ENCODE peak calls at places on chromosome 11, in five cellular contexts. M is tibial nerve, E is psoas muscle, B is IMR-90, H is thyroid gland. V is an unnamed sample.

GRCh38 chr11:116641561-116642045 is 131.2 kb downstream of the BUD13 start:
- DNase-seq in M (no peak), E (peak; percentile 22), B (no peak), H (peak; percentile 56), V (no peak)

GRCh38 chr11:36265793-36266628 is 23.2 kb downstream of the COMMD9 start:
- DNase-seq in M (no peak), E (peak; percentile 42), B (peak; percentile 42), H (peak; percentile 61), V (no peak)

GRCh38 chr11:35126000-35126878 is 12.7 kb upstream of the CD44 start:
- DNase-seq in M (no peak), E (no peak), B (no peak), H (no peak), V (no peak)

GRCh38 chr11:64298966-64299846 is 952 bp upstream of the CATSPERZ start:
- DNase-seq in M (peak; percentile 51), E (peak; percentile 73), B (no peak), H (peak; percentile 83), V (no peak)

GRCh38 chr11:72220696-72221363 is 3.7 kb upstream of the INPPL1 start:
- DNase-seq in M (no peak), E (no peak), B (no peak), H (no peak), V (no peak)

GRCh38 chr11:125070699-125071254 is 7.7 kb downstream of the SLC37A2 start:
- DNase-seq in M (peak; percentile 54), E (peak; percentile 69), B (peak; percentile 64), H (peak; percentile 32), V (no peak)

GRCh38 chr11:44609028-44609782 is 43.7 kb downstream of the CD82 start:
- DNase-seq in M (no peak), E (no peak), B (no peak), H (no peak), V (peak; percentile 7)

GRCh38 chr11:131248588-131248987 is 121.8 kb upstream of the NTM start:
- DNase-seq in M (no peak), E (no peak), B (no peak), H (no peak), V (no peak)

GRCh38 chr11:115944596-115944995 is 440.4 kb upstream of the CADM1 start:
- DNase-seq in M (no peak), E (no peak), B (no peak), H (no peak), V (no peak)

GRCh38 chr11:8384199-8384821 is 120.6 kb upstream of the LMO1 start:
- DNase-seq in M (no peak), E (peak; percentile 39), B (no peak), H (peak; percentile 96), V (no peak)

GRCh38 chr11:125431481-125431880 is 64.6 kb downstream of the FEZ1 start:
- DNase-seq in M (no peak), E (no peak), B (no peak), H (no peak), V (no peak)

GRCh38 chr11:44992181-44992582 is 41.5 kb upstream of the TP53I11 start:
- DNase-seq in M (no peak), E (no peak), B (no peak), H (no peak), V (no peak)

GRCh38 chr11:99419991-99420390 is 399.2 kb downstream of the CNTN5 start:
- DNase-seq in M (no peak), E (no peak), B (no peak), H (no peak), V (no peak)

GRCh38 chr11:99423435-99423983 is 402.8 kb downstream of the CNTN5 start:
- DNase-seq in M (no peak), E (no peak), B (no peak), H (no peak), V (no peak)

GRCh38 chr11:99424313-99425084 is 403.8 kb downstream of the CNTN5 start:
- DNase-seq in M (no peak), E (peak; percentile 56), B (no peak), H (no peak), V (no peak)

GRCh38 chr11:99422581-99423434 is 402.1 kb downstream of the CNTN5 start:
- DNase-seq in M (no peak), E (no peak), B (peak; percentile 1), H (no peak), V (no peak)

DNA sequence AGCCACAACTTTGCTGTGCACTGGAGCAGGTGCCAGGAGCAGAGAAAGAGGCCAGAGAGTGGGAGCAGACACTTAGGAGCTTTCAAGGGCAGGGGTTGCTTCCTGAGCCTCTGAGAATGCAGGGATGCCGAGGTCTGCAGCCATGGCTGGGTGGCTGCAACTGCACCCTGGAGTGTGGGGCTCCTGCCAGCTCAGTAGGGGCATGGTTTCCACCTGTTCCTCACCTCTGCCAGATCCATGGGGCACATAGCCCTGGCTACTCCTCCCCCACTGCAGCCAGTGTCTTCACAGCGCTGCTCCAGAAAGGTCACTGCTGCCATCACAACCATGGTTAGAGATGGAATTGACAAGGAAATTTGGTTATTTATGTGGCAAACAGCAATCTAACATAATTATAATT is 404.8 kb downstream of the CNTN5 start:
- DNase-seq in M (no peak), E (peak; percentile 12), B (no peak), H (no peak), V (no peak)
- H3K9me3 ChIP-seq in M (no peaks in the 10 kb centered on the region), E (no peaks in the 10 kb centered on the region), B (no peaks in the 10 kb centered on the region), H (no peaks in the 10 kb centered on the region), V (no peaks in the 10 kb centered on the region)

DNA sequence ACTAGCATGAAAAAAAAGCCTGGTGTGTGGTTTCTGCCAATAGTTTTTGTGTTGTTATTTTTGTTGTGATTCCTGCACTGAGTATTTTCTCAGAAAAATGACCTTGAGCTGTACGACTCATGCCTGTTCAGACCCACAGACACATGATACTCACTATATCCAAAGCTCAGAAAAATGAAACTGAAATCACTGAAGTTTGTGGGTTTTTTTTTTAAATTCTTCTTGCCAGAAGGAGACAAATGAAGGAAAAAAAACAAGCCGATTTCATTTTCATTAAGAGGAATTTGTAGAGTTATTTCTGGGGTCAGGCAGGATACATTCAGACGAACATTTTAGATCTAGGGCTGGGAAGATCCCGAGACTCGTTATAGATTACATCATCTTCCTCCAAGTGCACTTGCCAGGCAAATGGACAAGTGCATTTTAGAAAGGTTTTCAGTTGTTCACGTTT is 60.4 kb downstream of the BMAL1 start:
- DNase-seq in M (no peak), E (no peak), B (peak; percentile 78), H (no peak), V (no peak)
- H3K4me3 ChIP-seq in M (peak overlapping the region; percentile 13), E (peak overlapping the region; percentile 46), B (peak overlapping the region; percentile 43), H (peak overlapping the region; percentile 5), V (no peak overlapping the region)

GRCh38 chr11:18319914-18320313 is 2.0 kb downstream of the HPS5 start:
- DNase-seq in M (no peak), E (no peak), B (no peak), H (no peak), V (no peak)
- H3K4me1 ChIP-seq in M (peaks cover 39% of the 10 kb centered on the region), E (peaks cover 31% of the 10 kb centered on the region), B (peaks cover 4% of the 10 kb centered on the region), H (peaks cover 26% of the 10 kb centered on the region), V (peaks cover 31% of the 10 kb centered on the region)

DNA sequence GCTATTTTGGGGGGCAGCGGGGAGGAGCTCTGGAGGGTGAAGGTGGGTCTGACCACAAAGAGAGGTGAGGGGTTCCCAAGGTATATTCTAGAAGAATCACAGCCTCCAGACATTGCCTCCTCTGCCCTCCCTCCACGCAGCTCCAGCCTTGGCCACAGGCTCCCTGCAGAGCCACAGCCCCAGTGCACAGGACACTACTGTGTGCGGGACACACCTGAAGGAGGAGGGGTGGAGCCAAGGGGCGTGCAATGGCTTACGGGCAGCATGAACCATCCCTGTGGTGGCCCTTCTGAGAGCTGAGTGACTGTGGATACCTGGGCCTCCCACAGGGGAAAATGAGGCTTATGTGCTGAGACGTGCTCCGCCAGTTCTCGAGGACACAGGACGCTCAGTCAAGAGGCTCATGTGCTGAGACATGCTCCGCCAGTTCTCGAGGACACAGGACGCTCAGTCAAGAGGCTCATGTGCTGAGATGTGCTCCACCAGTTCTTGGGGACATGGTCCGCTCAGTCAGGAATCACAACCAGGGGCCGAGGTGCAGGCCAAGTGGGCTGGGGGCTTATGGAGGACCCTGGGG is 417.3 kb downstream of the SHANK2 start:
- DNase-seq in M (no peak), E (no peak), B (no peak), H (peak; percentile 95), V (no peak)
- H3K9me3 ChIP-seq in M (peaks cover 31% of the 10 kb centered on the region), E (no peaks in the 10 kb centered on the region), B (peaks cover 11% of the 10 kb centered on the region), H (no peaks in the 10 kb centered on the region), V (no peaks in the 10 kb centered on the region)

DNA sequence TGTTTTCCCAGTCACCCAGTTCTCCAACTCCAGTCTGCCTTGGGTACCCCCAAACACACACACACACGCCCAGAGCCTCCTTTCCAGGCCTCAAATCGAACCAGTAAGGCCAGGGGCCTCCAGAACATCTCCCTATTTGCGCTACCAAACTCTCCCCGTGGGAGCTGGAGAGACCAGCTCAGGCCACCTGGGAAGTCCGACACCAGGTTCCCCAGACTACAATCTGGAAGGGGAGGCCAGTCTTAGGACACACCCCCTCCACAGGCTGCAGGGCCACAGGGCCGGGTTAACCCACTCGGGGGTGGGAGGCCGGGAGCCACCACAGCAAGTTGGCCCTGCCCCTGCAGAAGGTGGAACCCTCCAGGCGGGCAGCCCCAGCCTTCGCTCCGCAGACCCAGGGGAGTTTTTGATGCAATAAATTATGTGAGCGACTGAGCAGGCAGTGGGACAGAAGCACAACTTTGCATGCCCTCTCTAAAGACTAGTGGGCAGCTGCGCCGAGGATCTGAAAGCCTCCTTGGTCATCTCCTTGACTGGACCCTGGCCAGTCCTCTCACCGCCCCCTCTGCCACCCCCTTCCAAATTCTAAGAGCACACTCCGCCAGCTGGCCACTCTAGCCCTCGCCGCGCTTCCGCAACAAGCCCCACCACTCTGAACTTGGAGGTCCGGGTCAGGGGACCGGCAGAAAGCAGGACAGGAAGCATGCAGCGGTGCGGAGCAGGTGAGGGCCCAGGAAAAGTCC is 2.8 kb downstream of the IGF2 start:
- DNase-seq in M (no peak), E (peak; percentile 13), B (no peak), H (no peak), V (no peak)
- H3K4me3 ChIP-seq in M (peak overlapping the region; percentile 5), E (peak overlapping the region; percentile 55), B (peak overlapping the region; percentile 16), H (no peak overlapping the region), V (no peak overlapping the region)

GRCh38 chr11:47253660-47254059 is 4.1 kb upstream of the NR1H3 start:
- DNase-seq in M (no peak), E (no peak), B (no peak), H (no peak), V (no peak)

GRCh38 chr11:47249378-47249715 is 733 bp upstream of the ACP2 start:
- DNase-seq in M (no peak), E (no peak), B (no peak), H (no peak), V (no peak)

GRCh38 chr11:47248664-47249377 is at the start of gene ACP2:
- DNase-seq in M (peak; percentile 81), E (peak; percentile 88), B (peak; percentile 87), H (peak; percentile 89), V (peak; percentile 76)

GRCh38 chr11:47254381-47254780 is 3.4 kb upstream of the NR1H3 start:
- DNase-seq in M (no peak), E (peak; percentile 23), B (no peak), H (no peak), V (no peak)

DNA sequence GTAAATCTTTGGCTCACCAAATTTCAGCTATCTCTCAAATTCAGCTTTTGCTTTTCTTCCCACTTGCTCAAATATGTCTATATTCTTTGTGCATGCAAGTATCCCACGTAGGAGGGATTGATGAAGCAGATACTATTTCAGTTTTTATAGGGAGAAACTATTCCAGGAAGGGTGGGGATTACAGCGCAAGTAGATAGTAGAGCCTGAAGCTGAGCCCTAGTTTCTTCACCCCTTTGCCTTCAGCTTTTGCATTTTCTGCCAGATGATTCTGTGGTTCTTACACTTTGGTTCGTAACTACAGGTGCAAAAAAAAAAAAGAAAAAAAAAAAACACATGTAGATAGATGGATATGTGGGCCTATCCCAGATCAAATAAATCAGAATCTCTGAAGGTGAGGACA is 3.1 kb upstream of the ACP2 start:
- DNase-seq in M (no peak), E (no peak), B (no peak), H (no peak), V (no peak)
- H3K4me1 ChIP-seq in M (peaks cover 36% of the 10 kb centered on the region), E (peaks cover 29% of the 10 kb centered on the region), B (peaks cover 24% of the 10 kb centered on the region), H (peaks cover 50% of the 10 kb centered on the region), V (peaks cover 11% of the 10 kb centered on the region)